ENCODE peak calls at places on chromosomes 4 and X, in seven cellular contexts. L is stimulated activated CD8-positive, alpha-beta memory T cell treated with anti-CD3 and anti-CD28 coated beads, Interleukin-7, amount 100 ng/mL, for 4 hours; H is aorta; D is stomach; J is NAMALWA; T is memory B cell; Y is NCI-H2171. Q is an unnamed sample.
A peak's percentile ranks its signal among the peaks of the same experiment; 100 is the strongest.

GRCh38 chr4:91359714-91360051 is 944.1 kb upstream of the GRID2 start:
- DNase-seq in L (no peak), H (no peak), D (no peak), J (no peak), T (no peak), Y (no peak), Q (no peak)

GRCh38 chr4:31984872-31985271 is 1264.7 kb downstream of the PCDH7 start:
- DNase-seq in L (no peak), H (no peak), D (no peak), J (no peak), T (no peak), Y (no peak), Q (no peak)

GRCh38 chrX:133350751-133351150 is 64.5 kb downstream of the GPC4 start:
- DNase-seq in L (no peak), H (peak; percentile 51), D (peak; percentile 37), J (no peak), T (no peak), Y (peak; percentile 27), Q (no peak)

GRCh38 chr4:57187241-57187640 is 77.1 kb upstream of the IGFBP7 start:
- DNase-seq in L (no peak), H (no peak), D (no peak), J (no peak), T (no peak), Y (no peak), Q (no peak)

GRCh38 chr4:159360549-159360948 is 257.7 kb downstream of the RAPGEF2 start:
- DNase-seq in L (no peak), H (no peak), D (no peak), J (no peak), T (no peak), Y (no peak), Q (no peak)

GRCh38 chr4:123922847-123923246 is 526.3 kb downstream of the SPRY1 start:
- DNase-seq in L (no peak), H (no peak), D (no peak), J (no peak), T (no peak), Y (no peak), Q (no peak)

GRCh38 chrX:153395613-153396319 is 5.4 kb downstream of the PNMA6E start:
- DNase-seq in L (no peak), H (no peak), D (no peak), J (no peak), T (no peak), Y (no peak), Q (peak; percentile 31)

GRCh38 chr4:75715105-75715799 is 9.1 kb upstream of the USO1 start:
- DNase-seq in L (no peak), H (no peak), D (no peak), J (no peak), T (no peak), Y (no peak), Q (peak; percentile 34)

GRCh38 chr4:143358923-143359694 is 22.4 kb downstream of the GAB1 start:
- DNase-seq in L (no peak), H (peak; percentile 54), D (peak; percentile 73), J (peak; percentile 94), T (peak; percentile 38), Y (no peak), Q (peak; percentile 95)

Q was measured in MM.1S.